ENCODE peak calls at places on chromosomes 16 and 17, in eight cellular contexts. Y is colonic mucosa, W is GM13977, O is ovary, Z is AG09309, R is adrenal gland, L is fibroblast of lung, K is endothelial cell. D is an unnamed sample.

GRCh38 chr17:13117616-13118015 is 99.8 kb upstream of the ELAC2 start:
- DNase-seq in L (no peak), Z (no peak), R (no peak), O (no peak), W (no peak), Y (no peak), K (no peak), D (no peak)

GRCh38 chr16:27679899-27680298 is 130.0 kb downstream of the KATNIP start:
- DNase-seq in Z (no peak), Y (no peak), L (no peak), R (no peak), O (no peak), W (no peak), K (no peak), D (no peak)

GRCh38 chr16:24850289-24850931 is 4.6 kb downstream of the SLC5A11 start:
- DNase-seq in W (no peak), L (peak), O (no peak), R (no peak), K (no peak), Z (no peak), Y (no peak), D (no peak)

GRCh38 chr17:2672026-2672425 is 39.5 kb downstream of the CLUH start:
- DNase-seq in O (no peak), W (no peak), Z (no peak), K (no peak), R (no peak), L (no peak), Y (no peak), D (no peak)

GRCh38 chr17:19371259-19372003 is 6.9 kb upstream of the MAPK7 start:
- DNase-seq in R (no peak), L (no peak), K (no peak), W (no peak), Z (no peak), Y (no peak), O (no peak), D (no peak)

GRCh38 chr17:4585203-4585939 is 1.0 kb downstream of the SMTNL2 start:
- DNase-seq in R (no peak), O (peak), L (no peak), K (no peak), W (no peak), Z (no peak), Y (no peak), D (no peak)

GRCh38 chr17:43327421-43327820 is 71.4 kb upstream of the ARL4D start:
- DNase-seq in R (no peak), Y (no peak), K (no peak), Z (no peak), O (no peak), L (peak), W (no peak), D (no peak)

GRCh38 chr17:77827461-77827968 is 131.0 kb upstream of the TNRC6C start:
- DNase-seq in O (no peak), L (no peak), Z (no peak), Y (no peak), K (no peak), W (no peak), R (no peak), D (no peak)

GRCh38 chr17:57522436-57523005 is 222.6 kb downstream of the CCDC182 start:
- DNase-seq in Y (no peak), Z (no peak), W (no peak), O (no peak), L (no peak), K (no peak), R (no peak), D (no peak)

GRCh38 chr16:60929-61878 is 7.6 kb downstream of the SNRNP25 start:
- DNase-seq in L (no peak), Y (no peak), K (no peak), W (no peak), O (no peak), R (no peak), Z (no peak), D (no peak)

GRCh38 chr17:11900103-11900502 is 97.2 kb downstream of the ZNF18 start:
- DNase-seq in O (no peak), W (no peak), K (no peak), Y (no peak), Z (no peak), L (no peak), R (no peak), D (no peak)

GRCh38 chr17:3976675-3977171 is 12.5 kb upstream of the ATP2A3 start:
- DNase-seq in O (no peak), R (peak), K (no peak), Z (no peak), W (no peak), Y (peak), L (no peak), D (no peak)

GRCh38 chr17:46809110-46809571 is 9.4 kb downstream of the WNT3 start:
- DNase-seq in L (no peak), Z (no peak), K (no peak), R (no peak), Y (no peak), O (no peak), W (no peak), D (no peak)

GRCh38 chr17:45338023-45338781 is 21.4 kb upstream of the MAP3K14 start:
- DNase-seq in Y (no peak), L (no peak), K (peak), R (no peak), W (no peak), Z (no peak), O (no peak), D (no peak)

GRCh38 chr17:61349350-61349749 is 50.3 kb upstream of the TBX2 start:
- DNase-seq in O (no peak), R (no peak), Y (no peak), K (peak), L (no peak), W (no peak), Z (no peak), D (no peak)

GRCh38 chr17:39732586-39732985 is 2.3 kb upstream of the MIEN1 start:
- DNase-seq in L (no peak), R (no peak), K (no peak), Z (no peak), W (no peak), O (no peak), Y (no peak), D (no peak)

GRCh38 chr17:47615766-47616424 is 33.8 kb upstream of the KPNB1 start:
- DNase-seq in R (no peak), O (no peak), W (peak), L (peak), Y (no peak), Z (peak), K (no peak), D (peak)

GRCh38 chr16:66120656-66121055 is 245.8 kb upstream of the CDH5 start:
- DNase-seq in Y (no peak), R (no peak), O (no peak), L (peak), W (no peak), K (no peak), Z (no peak), D (no peak)

GRCh38 chr16:15440852-15441251 is 6.5 kb downstream of the BMERB1 start:
- DNase-seq in Z (no peak), O (no peak), W (no peak), L (peak), Y (no peak), R (peak), K (no peak), D (no peak)

GRCh38 chr17:78839173-78839761 is 1.3 kb downstream of the USP36 start:
- DNase-seq in K (no peak), L (peak), R (no peak), Y (no peak), O (no peak), Z (no peak), W (peak), D (no peak)

GRCh38 chr16:89072216-89073130 is 21.2 kb upstream of the ACSF3 start:
- DNase-seq in L (no peak), R (no peak), K (no peak), O (no peak), Y (no peak), Z (no peak), W (no peak), D (no peak)

GRCh38 chr17:42982266-42982665 is 1.9 kb downstream of the RUNDC1 start:
- DNase-seq in W (no peak), Z (no peak), Y (no peak), O (no peak), R (no peak), K (no peak), L (no peak), D (no peak)

GRCh38 chr16:50602531-50603205 is 54.5 kb downstream of the NKD1 start:
- DNase-seq in W (no peak), Y (no peak), L (no peak), K (no peak), Z (no peak), O (no peak), R (no peak), D (no peak)

GRCh38 chr16:56013962-56014552 is 138.9 kb upstream of the CES5A start:
- DNase-seq in O (no peak), L (no peak), Z (no peak), W (no peak), K (peak), Y (peak), R (peak), D (peak)

GRCh38 chr17:41069031-41069430 is 3.4 kb upstream of the KRTAP2-4 start:
- DNase-seq in K (no peak), O (no peak), W (no peak), L (no peak), R (no peak), Y (no peak), Z (no peak), D (no peak)

GRCh38 chr17:53186004-53186403 is 636.7 kb upstream of the KIF2B start:
- DNase-seq in Z (no peak), O (no peak), Y (no peak), W (no peak), K (no peak), R (no peak), L (no peak), D (no peak)

GRCh38 chr17:53193044-53193443 is 629.7 kb upstream of the KIF2B start:
- DNase-seq in W (no peak), L (no peak), Z (no peak), Y (no peak), R (no peak), K (no peak), O (no peak), D (no peak)

GRCh38 chr17:53191878-53192277 is 630.8 kb upstream of the KIF2B start:
- DNase-seq in K (no peak), R (no peak), L (no peak), Z (no peak), Y (no peak), O (no peak), W (no peak), D (no peak)
- TF ChIP-seq CTCF in K (no peak), R (no peak), L (no peak), Z (no peak), Y (no peak), O (no peak), W (no peak), D (no peak)

GRCh38 chr16:67733734-67734470 is 14.8 kb upstream of the GFOD2 start:
- DNase-seq in K (no peak), O (no peak), Y (no peak), R (no peak), W (no peak), L (no peak), Z (no peak), D (no peak)
- TF ChIP-seq CTCF in K (no peak), O (no peak), Y (no peak), R (no peak), W (no peak), L (no peak), Z (no peak), D (no peak)

DNA sequence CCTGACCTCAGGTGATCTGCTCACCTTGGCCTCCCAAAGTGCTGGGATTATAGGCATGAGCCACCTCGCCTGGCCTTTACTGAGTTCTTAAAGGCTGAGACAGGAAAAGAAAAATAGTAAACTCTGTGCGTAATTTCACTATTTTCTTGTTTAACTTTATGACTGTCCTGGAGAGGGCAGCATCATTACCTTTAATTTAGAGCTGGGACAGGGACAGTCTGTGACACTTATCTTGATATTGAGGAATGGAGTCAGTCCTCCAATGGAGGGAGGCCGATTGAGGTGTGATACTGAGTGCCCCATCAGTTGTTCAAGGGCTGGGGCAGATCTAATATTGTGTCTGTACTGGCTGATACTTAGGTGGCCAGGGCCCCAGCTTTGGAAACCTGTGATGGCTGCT is 21.5 kb upstream of the SPN start:
- DNase-seq in Y (no peak), R (no peak), Z (no peak), K (no peak), L (no peak), W (peak), O (no peak), D (peak)
- TF ChIP-seq CTCF in Y (no peak), R (no peak), Z (no peak), K (no peak), L (no peak), W (peak), O (no peak), D (peak)

DNA sequence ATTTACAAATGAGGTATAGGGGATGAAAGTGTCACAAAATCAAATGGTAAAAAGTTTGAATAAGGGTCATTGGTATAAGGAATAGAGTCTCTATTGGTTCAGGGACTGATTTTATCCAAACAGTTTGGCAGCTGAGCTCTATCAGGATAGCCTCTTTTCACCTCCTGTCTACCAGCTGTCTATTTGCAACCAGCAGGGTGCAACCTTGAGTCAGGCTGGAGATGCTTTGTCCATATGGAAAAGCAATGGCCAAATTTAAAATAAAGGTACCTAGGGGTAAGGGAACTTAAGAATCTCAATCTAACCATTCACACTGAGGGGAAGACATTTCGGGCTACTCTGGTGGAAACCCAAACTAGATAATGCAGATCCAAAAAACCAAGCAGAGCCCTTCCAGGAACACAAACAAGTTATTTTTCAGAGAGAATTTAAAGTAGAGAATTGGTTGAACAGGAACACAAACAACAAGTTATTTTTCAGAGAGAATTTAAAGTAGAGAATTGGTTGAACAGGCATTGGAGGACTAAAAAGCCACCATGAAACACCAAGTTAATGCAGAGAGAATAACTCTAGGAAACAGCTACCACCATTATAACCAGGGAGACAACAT is 12.6 kb upstream of the CA10 start:
- DNase-seq in Z (no peak), W (no peak), O (no peak), R (peak), K (peak), Y (no peak), L (no peak), D (no peak)
- TF ChIP-seq CTCF in Z (peak), W (peak), O (no peak), R (peak), K (peak), Y (peak), L (no peak), D (peak)